ENCODE peak calls at places on chromosomes 1 and 21, in seven cellular contexts. E, X, V, L, A, D and F are unnamed samples.

GRCh38 chr1:200107004-200107470 is 79.5 kb downstream of the NR5A2 start:
- DNase-seq in E (no peak), V (no peak), L (no peak), X (no peak), A (no peak), D (no peak), F (no peak)

GRCh38 chr21:35427320-35428040 is 378.4 kb upstream of the RUNX1 start:
- DNase-seq in L (no peak), D (no peak), V (no peak), X (no peak), E (no peak), A (no peak), F (no peak)

GRCh38 chr1:116498789-116499628 is 71.8 kb downstream of the CD58 start:
- DNase-seq in X (peak), V (peak), D (no peak), A (no peak), L (peak), E (peak), F (peak)

GRCh38 chr1:221069178-221069903 is 190.1 kb downstream of the HLX start:
- DNase-seq in L (no peak), D (no peak), X (no peak), A (no peak), E (no peak), V (no peak), F (no peak)

GRCh38 chr1:21963477-21964217 is 13.2 kb upstream of the CELA3B start:
- DNase-seq in V (peak), D (peak), X (peak), A (peak), L (peak), E (peak), F (peak)

GRCh38 chr1:21818661-21819060 is 6.6 kb downstream of the LDLRAD2 start:
- DNase-seq in L (no peak), V (peak), E (no peak), A (no peak), D (no peak), X (peak), F (no peak)

GRCh38 chr1:39683591-39684312 is 7.5 kb downstream of the HPCAL4 start:
- DNase-seq in X (no peak), A (no peak), L (no peak), V (no peak), E (no peak), D (no peak), F (no peak)

GRCh38 chr1:44806025-44806703 is 987 bp downstream of the DYNLT4 start:
- DNase-seq in X (no peak), L (no peak), A (peak), D (no peak), E (no peak), V (no peak), F (no peak)

GRCh38 chr1:176820292-176821056 is 344.0 kb downstream of the ASTN1 start:
- DNase-seq in D (no peak), X (no peak), L (no peak), A (no peak), E (no peak), V (no peak), F (no peak)

GRCh38 chr1:206658264-206658980 is 23.1 kb downstream of the DYRK3 start:
- DNase-seq in X (peak), E (no peak), V (no peak), D (no peak), A (peak), L (peak), F (peak)

GRCh38 chr21:15894596-15894995 is 164.8 kb downstream of the USP25 start:
- DNase-seq in A (no peak), D (no peak), L (peak), X (peak), V (no peak), E (no peak), F (no peak)

GRCh38 chr1:176033879-176034278 is 173.2 kb downstream of the COP1 start:
- DNase-seq in A (no peak), D (no peak), L (peak), X (peak), V (no peak), E (no peak), F (no peak)

GRCh38 chr1:36920801-36921405 is 113.4 kb downstream of the GRIK3 start:
- DNase-seq in D (no peak), L (no peak), V (no peak), E (no peak), X (no peak), A (no peak), F (no peak)

GRCh38 chr1:192580351-192580962 is 4.9 kb downstream of the RGS1 start:
- DNase-seq in X (peak), E (peak), L (peak), D (no peak), V (peak), A (no peak), F (no peak)

GRCh38 chr1:193799948-193800690 is 613.7 kb upstream of the B3GALT2 start:
- DNase-seq in X (no peak), E (no peak), V (no peak), A (no peak), D (no peak), L (no peak), F (no peak)

GRCh38 chr1:228072658-228073043 is 9.9 kb upstream of the ARF1 start:
- DNase-seq in V (no peak), L (no peak), A (peak), D (no peak), E (no peak), X (no peak), F (no peak)

GRCh38 chr1:242523968-242524570 is 428 bp downstream of the PLD5 start:
- DNase-seq in E (peak), X (peak), V (no peak), D (peak), L (peak), A (peak), F (no peak)

GRCh38 chr1:162458206-162458605 is 39.4 kb upstream of the UHMK1 start:
- DNase-seq in D (no peak), E (no peak), V (no peak), A (no peak), L (no peak), X (no peak), F (no peak)

GRCh38 chr1:40239626-40240025 is 8.1 kb upstream of the TMCO2 start:
- DNase-seq in X (no peak), V (no peak), E (no peak), A (no peak), D (no peak), L (no peak), F (no peak)

GRCh38 chr1:52814465-52814864 is 28.1 kb upstream of the ZYG11A start:
- DNase-seq in A (no peak), D (no peak), X (no peak), V (no peak), L (no peak), E (peak), F (no peak)

GRCh38 chr1:65681101-65681500 is 111.6 kb upstream of the PDE4B start:
- DNase-seq in V (no peak), E (peak), X (peak), A (no peak), D (no peak), L (no peak), F (peak)

GRCh38 chr1:98949606-98950005 is 55.1 kb downstream of the PLPPR5 start:
- DNase-seq in X (no peak), E (no peak), D (no peak), V (no peak), L (no peak), A (no peak), F (no peak)

DNA sequence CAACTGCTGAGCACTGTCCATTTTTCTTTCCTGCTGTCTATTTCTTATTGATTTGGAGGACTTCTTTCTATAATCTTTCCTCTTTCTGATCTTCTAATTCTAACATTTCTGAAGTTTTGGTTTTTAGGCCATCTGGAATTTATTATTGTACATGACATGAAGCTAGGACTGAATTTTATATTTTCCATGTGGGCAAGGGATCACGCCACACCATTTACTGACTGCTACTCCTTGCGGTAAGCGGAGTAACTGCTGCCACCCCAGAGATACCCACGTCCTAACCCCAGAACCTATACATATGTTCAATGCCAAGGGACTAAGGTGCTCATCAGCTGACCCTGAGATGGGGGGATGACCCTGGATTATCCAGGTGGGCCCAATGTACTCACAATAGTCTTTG is 70.6 kb downstream of the NPHP4 start:
- DNase-seq in X (no peak), E (no peak), A (no peak), V (no peak), L (no peak), D (no peak), F (no peak)
- H3K27ac ChIP-seq in X (no peak), E (no peak), A (no peak), V (no peak), L (no peak), D (no peak), F (no peak)

GRCh38 chr1:93676424-93676823 is 5.2 kb downstream of the BCAR3 start:
- DNase-seq in L (peak), V (no peak), A (no peak), E (no peak), X (no peak), D (no peak), F (no peak)
- TF ChIP-seq CTCF in L (no peak), V (no peak), A (no peak), E (no peak), X (no peak), D (no peak), F (no peak)

DNA sequence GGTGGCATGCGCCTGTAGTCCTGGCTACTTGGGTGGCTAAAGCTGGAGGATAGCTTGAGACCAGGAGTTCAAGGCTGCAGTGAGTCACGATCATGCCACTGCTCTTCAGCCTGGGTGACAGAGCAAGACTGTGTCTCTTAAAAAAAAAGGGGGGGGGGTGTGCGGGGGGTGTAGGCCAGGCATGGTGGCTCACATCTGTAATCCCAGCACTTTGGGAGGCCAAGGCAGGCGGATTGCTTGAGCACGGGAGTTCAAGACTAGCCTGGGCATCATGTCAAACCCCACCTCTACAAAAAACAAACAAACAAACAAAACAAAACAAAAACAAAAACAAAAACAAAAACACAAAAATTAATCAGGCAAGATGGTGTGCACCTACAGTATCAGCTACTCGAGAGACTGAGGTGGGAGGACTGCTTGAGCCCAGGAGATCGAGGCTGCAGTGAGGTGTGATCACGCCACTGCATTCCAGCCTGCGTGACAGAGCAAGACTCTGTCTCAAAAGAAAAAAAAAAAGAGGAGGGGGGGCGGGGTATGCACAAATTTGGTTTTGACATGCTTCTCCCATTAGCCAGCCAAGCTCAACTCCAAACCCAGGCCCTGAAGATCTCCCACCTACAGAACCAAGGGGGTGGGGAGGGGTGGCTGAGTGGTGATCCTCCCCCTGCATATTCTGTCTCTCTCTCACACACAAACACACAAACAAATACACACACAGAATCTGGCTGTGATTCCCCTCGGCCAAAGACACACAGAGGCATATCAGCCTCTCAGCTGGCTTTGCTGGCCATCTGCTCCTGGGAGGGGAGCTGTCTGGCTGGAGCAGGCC is 3.1 kb downstream of the PTAFR start:
- DNase-seq in A (no peak), X (no peak), D (no peak), V (no peak), L (no peak), E (no peak), F (no peak)
- H3K27ac ChIP-seq in A (no peak), X (no peak), D (no peak), V (peak), L (no peak), E (no peak), F (no peak)

DNA sequence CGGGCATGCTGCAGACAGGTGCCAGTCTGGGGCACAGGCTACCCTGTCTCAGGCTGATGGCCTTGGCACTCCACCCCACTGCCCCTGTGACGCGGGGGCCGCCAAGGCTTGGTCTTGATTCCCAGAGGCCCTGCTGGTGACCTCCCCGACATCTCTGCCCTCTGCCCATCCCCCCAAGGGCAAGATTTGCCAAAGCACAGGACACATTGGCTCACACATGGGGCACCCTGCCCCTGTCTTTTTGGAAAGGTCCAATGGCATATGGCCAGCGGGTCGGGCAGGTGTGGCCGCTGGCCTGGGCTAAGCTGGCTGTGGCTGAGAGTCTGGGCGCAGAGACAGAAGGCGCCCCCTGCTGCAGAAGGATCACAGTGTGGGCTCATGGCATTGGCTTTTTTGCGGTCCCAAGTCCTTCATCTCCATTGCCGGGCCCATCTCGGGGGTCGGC is 4.6 kb downstream of the MIB2 start:
- DNase-seq in V (no peak), E (no peak), D (no peak), A (peak), L (no peak), X (no peak), F (no peak)
- TF ChIP-seq CTCF in V (no peak), E (no peak), D (no peak), A (peak), L (no peak), X (no peak), F (peak)

GRCh38 chr1:152884085-152884484 is 6.0 kb downstream of the SMCP start:
- DNase-seq in X (no peak), V (no peak), D (no peak), E (peak), L (no peak), A (no peak), F (no peak)

GRCh38 chr1:152884506-152884905 is 6.4 kb downstream of the SMCP start:
- DNase-seq in V (no peak), E (no peak), X (no peak), L (no peak), D (no peak), A (no peak), F (no peak)

GRCh38 chr1:152886758-152887409 is 8.8 kb downstream of the SMCP start:
- DNase-seq in E (peak), A (no peak), X (peak), L (no peak), V (no peak), D (no peak), F (no peak)

GRCh38 chr1:152884966-152885624 is 7.0 kb downstream of the SMCP start:
- DNase-seq in V (no peak), D (no peak), X (no peak), E (peak), A (no peak), L (no peak), F (peak)

GRCh38 chr1:152886090-152886489 is 8.0 kb downstream of the SMCP start:
- DNase-seq in L (no peak), A (no peak), X (no peak), E (no peak), D (no peak), V (no peak), F (no peak)
- H3K27ac ChIP-seq in L (no peak), A (no peak), X (peak), E (peak), D (no peak), V (no peak), F (no peak)

DNA sequence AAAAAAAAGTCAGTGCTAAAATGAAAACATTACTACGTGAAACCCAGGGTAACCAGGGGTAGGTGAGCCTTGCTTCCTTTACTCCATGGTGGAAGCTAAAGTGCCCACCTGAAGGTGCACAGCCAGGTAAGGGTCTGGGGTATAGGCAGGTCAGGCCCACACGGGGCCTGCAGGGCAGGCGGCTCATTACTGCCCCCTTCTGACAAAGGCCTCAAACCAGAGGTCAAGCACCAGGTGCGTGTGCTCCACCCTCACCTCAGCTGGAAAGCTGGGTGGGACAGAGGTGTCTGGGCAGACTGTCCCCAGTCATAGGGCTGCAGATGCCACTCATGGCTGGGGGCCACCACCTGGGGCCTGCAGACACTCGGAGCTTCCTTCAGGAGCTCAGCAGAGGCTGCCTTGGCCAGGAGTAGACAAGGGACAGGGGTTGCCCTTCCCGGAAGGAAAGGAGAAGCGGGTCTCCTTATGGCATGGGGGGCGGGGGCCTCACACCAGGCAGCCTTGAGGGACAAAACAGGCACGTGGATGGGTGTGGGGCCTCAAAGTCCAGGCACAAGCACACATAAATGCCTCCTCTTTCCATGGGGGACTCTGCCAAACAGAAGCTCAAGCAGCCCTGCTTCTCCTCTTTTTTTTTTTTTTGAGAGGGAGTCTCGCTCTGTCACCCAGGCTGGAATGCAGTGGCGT is 36.2 kb downstream of the ACOT7 start:
- DNase-seq in L (no peak), A (no peak), V (peak), E (no peak), D (no peak), X (no peak), F (no peak)
- TF ChIP-seq CTCF in L (no peak), A (no peak), V (peak), E (no peak), D (no peak), X (no peak), F (peak)

GRCh38 chr1:31482478-31483011 is 69.5 kb downstream of the SERINC2 start:
- DNase-seq in D (no peak), E (no peak), V (peak), A (no peak), L (no peak), X (no peak), F (no peak)

GRCh38 chr1:31487143-31487542 is 74.1 kb downstream of the SERINC2 start:
- DNase-seq in A (no peak), E (peak), D (no peak), X (no peak), V (no peak), L (no peak), F (no peak)

GRCh38 chr1:31479801-31480200 is 66.8 kb downstream of the SERINC2 start:
- DNase-seq in X (no peak), E (peak), A (no peak), V (no peak), L (no peak), D (no peak), F (no peak)

GRCh38 chr1:31487894-31488293 is 74.9 kb downstream of the SERINC2 start:
- DNase-seq in A (no peak), V (no peak), X (no peak), E (no peak), L (no peak), D (no peak), F (no peak)

GRCh38 chr1:31483012-31483946 is 70.3 kb downstream of the SERINC2 start:
- DNase-seq in L (no peak), E (peak), A (no peak), D (peak), X (peak), V (peak), F (no peak)
- H3K27ac ChIP-seq in L (no peak), E (peak), A (no peak), D (peak), X (peak), V (peak), F (no peak)